ENCODE peak calls at places on chromosomes 1 and 21, in six cellular contexts. H is breast epithelium, W is transverse colon, S is spleen, G is K562, T is GM23338. A is an unnamed sample.

GRCh38 chr1:88800382-88801051 is 90.8 kb downstream of the GTF2B start:
- DNase-seq in W (no peak), G (peak; percentile 46), T (peak; percentile 60), S (no peak), H (no peak), A (no peak)

GRCh38 chr1:40305451-40305850 is 11.6 kb downstream of the COL9A2 start:
- DNase-seq in W (no peak), T (peak; percentile 40), G (peak; percentile 55), H (no peak), S (no peak), A (no peak)

GRCh38 chr1:96259399-96259798 is 462.2 kb upstream of the PTBP2 start:
- DNase-seq in G (no peak), T (peak; percentile 2), W (no peak), H (no peak), S (no peak), A (no peak)

GRCh38 chr1:39410915-39411436 is 80.5 kb upstream of the BMP8A start:
- DNase-seq in S (peak; percentile 83), T (peak; percentile 84), H (peak; percentile 82), G (peak; percentile 81), W (peak; percentile 82), A (peak; percentile 88)

GRCh38 chr21:37119421-37120218 is 46.6 kb downstream of the TTC3 start:
- DNase-seq in W (no peak), S (no peak), G (no peak), T (peak; percentile 72), H (no peak), A (no peak)

GRCh38 chr1:94715311-94715710 is 104.8 kb upstream of the SLC44A3 start:
- DNase-seq in W (no peak), S (no peak), H (no peak), T (no peak), G (no peak), A (no peak)

GRCh38 chr1:111848852-111849545 is 93.3 kb downstream of the DDX20 start:
- DNase-seq in G (no peak), T (no peak), W (no peak), H (no peak), S (peak; percentile 57), A (no peak)

GRCh38 chr1:156214024-156214748 is 1.4 kb downstream of the PMF1 start:
- DNase-seq in T (no peak), S (no peak), H (no peak), W (no peak), G (peak; percentile 44), A (no peak)

GRCh38 chr1:222329493-222330045 is 218.3 kb downstream of the HHIPL2 start:
- DNase-seq in G (no peak), S (no peak), T (no peak), H (no peak), W (no peak), A (no peak)

GRCh38 chr1:205314986-205315618 is 6.4 kb downstream of the NUAK2 start:
- DNase-seq in S (no peak), W (no peak), H (no peak), T (no peak), G (no peak), A (no peak)

GRCh38 chr1:77866296-77866695 is 22.1 kb upstream of the NEXN start:
- DNase-seq in S (no peak), T (peak; percentile 8), G (no peak), H (no peak), W (no peak), A (no peak)

GRCh38 chr1:7587726-7588456 is 183.2 kb upstream of the VAMP3 start:
- DNase-seq in W (no peak), H (no peak), G (no peak), S (peak; percentile 68), T (no peak), A (no peak)

GRCh38 chr21:43921979-43922945 is 57.2 kb downstream of the AGPAT3 start:
- DNase-seq in W (no peak), T (no peak), S (peak; percentile 85), G (peak; percentile 92), H (no peak), A (no peak)

GRCh38 chr1:16606106-16606505 is 7.3 kb downstream of the NBPF1 start:
- DNase-seq in T (no peak), W (no peak), S (no peak), H (no peak), G (no peak), A (peak; percentile 4)

GRCh38 chr1:36764796-36765195 is 269.5 kb downstream of the GRIK3 start:
- DNase-seq in H (no peak), T (no peak), G (no peak), W (no peak), S (peak; percentile 34), A (no peak)

GRCh38 chr1:58597991-58598390 is 20.9 kb upstream of the TACSTD2 start:
- DNase-seq in G (no peak), H (no peak), T (no peak), S (no peak), W (no peak), A (no peak)

GRCh38 chr1:21801100-21801499 is 11.0 kb upstream of the LDLRAD2 start:
- DNase-seq in T (no peak), W (no peak), G (peak; percentile 20), H (no peak), S (no peak), A (no peak)

GRCh38 chr1:58738873-58739272 is 39.0 kb upstream of the MYSM1 start:
- DNase-seq in T (no peak), G (no peak), S (no peak), W (no peak), H (no peak), A (no peak)

GRCh38 chr1:18183477-18183974 is 75.9 kb downstream of the IGSF21 start:
- DNase-seq in S (no peak), W (no peak), G (no peak), H (no peak), T (no peak), A (no peak)

GRCh38 chr1:5945445-5945844 is 46.8 kb downstream of the NPHP4 start:
- DNase-seq in T (no peak), G (no peak), S (no peak), W (no peak), H (no peak), A (no peak)

GRCh38 chr1:62362952-62363325 is 43.7 kb upstream of the KANK4 start:
- DNase-seq in W (no peak), S (no peak), T (no peak), H (no peak), G (no peak), A (no peak)

GRCh38 chr1:204564835-204565234 is 48.6 kb downstream of the MDM4 start:
- DNase-seq in H (no peak), T (peak; percentile 64), S (no peak), G (no peak), W (peak; percentile 57), A (no peak)

GRCh38 chr1:84506002-84506728 is at the start of the genes GNG5 and SPATA1:
- DNase-seq in H (peak; percentile 96), G (peak; percentile 97), T (peak; percentile 98), S (peak; percentile 100), W (peak; percentile 99), A (peak; percentile 98)

GRCh38 chr21:32777269-32777668 is 5.7 kb upstream of the PAXBP1 start:
- DNase-seq in G (no peak), H (no peak), T (no peak), S (no peak), W (no peak), A (no peak)

GRCh38 chr1:116488052-116488451 is 82.8 kb downstream of the CD58 start:
- DNase-seq in H (no peak), S (no peak), T (no peak), G (no peak), W (no peak), A (no peak)

GRCh38 chr1:214636436-214636835 is 33.4 kb downstream of the CENPF start:
- DNase-seq in H (no peak), S (no peak), T (no peak), W (no peak), G (no peak), A (no peak)
- H3K27ac ChIP-seq in H (no peak overlapping the region), S (no peak overlapping the region), T (peak overlapping the region; percentile 13), W (no peak overlapping the region), G (no peak overlapping the region), A (no peak overlapping the region)

GRCh38 chr1:61079276-61079897 is 3.0 kb upstream of the NFIA start:
- DNase-seq in H (no peak), G (no peak), S (no peak), T (peak; percentile 16), W (peak; percentile 63), A (no peak)

GRCh38 chr1:61081135-61081636 is 1.2 kb upstream of the NFIA start:
- DNase-seq in T (peak; percentile 17), H (no peak), W (no peak), G (no peak), S (no peak), A (no peak)

GRCh38 chr1:61078611-61079010 is 3.8 kb upstream of the NFIA start:
- DNase-seq in W (no peak), T (peak; percentile 29), H (no peak), G (no peak), S (no peak), A (no peak)

GRCh38 chr1:61080408-61081134 is 1.8 kb upstream of the NFIA start:
- DNase-seq in H (no peak), T (peak; percentile 32), S (no peak), G (no peak), W (no peak), A (no peak)

DNA sequence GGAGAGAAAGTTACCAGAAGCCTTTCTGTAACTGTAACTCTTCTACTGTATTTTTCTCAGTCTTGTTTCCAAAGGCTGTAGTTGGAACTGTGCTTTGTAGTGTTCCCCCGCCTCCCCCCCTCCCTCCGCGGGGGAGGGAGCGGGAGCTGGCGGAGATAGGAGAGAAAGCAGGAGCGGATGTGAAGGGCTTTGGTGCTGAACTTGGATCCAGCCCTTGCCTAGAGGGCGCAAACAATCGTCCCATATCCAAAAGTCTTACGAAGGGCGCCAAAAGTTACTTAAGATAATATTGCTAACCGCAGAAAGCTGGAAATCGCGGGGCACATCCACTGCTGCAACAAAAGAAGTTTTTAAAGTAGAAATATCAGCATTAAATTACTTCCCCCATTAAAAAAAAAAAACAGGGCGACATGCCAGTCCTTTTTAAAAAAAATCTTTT is 2.4 kb upstream of the NFIA start:
- DNase-seq in H (peak; percentile 84), G (peak; percentile 85), W (peak; percentile 82), S (peak; percentile 80), T (peak; percentile 88), A (peak; percentile 81)
- TF ChIP-seq POLR2AphosphoS5 in H (peak; percentile 89), G (peak; percentile 67), W (peak; percentile 68), S (no peak), T (no peak), A (peak; percentile 67)

DNA sequence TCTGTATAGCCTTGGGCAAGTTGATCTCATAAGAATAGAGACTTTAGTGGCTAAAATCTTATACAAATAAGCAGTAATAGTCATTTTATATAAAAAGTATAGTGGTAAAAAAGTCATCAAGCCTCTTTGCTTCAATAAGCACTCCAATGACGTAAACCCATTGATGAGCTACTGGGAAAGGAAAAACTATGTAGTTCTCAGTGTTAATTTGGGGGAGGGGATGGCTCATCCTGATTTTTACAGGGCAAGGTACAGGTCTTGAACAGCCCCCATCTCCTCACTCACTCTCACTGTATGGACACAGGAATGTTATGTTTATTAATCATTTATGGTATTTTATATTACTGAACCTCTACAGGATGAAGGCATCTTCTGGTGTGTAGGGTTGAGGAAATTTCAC is 38.1 kb upstream of the CD55 start:
- DNase-seq in W (no peak), T (no peak), G (no peak), S (no peak), H (no peak), A (no peak)
- H3K4me3 ChIP-seq in W (no peak overlapping the region), T (no peak overlapping the region), G (no peak overlapping the region), S (no peak overlapping the region), H (no peak overlapping the region), A (no peak overlapping the region)

GRCh38 chr1:47987601-47988000 is 9.6 kb downstream of the TRABD2B start:
- DNase-seq in T (no peak), G (no peak), S (no peak), H (no peak), W (no peak), A (no peak)
- H3K27ac ChIP-seq in T (no peak overlapping the region), G (no peak overlapping the region), S (peak overlapping the region; percentile 32), H (no peak overlapping the region), W (no peak overlapping the region), A (no peak overlapping the region)

GRCh38 chr1:153922076-153922837 is 515 bp downstream of the GATAD2B start:
- DNase-seq in W (no peak), T (peak; percentile 79), S (no peak), H (peak; percentile 58), G (peak; percentile 86), A (peak; percentile 22)
- TF ChIP-seq POLR2AphosphoS5 in W (no peak), T (no peak), S (no peak), H (no peak), G (peak; percentile 55), A (no peak)

A was measured in prostate gland.